ENCODE peak calls at places on chromosomes 6 and 20, in five cellular contexts. R is prostate gland, U is pancreas, E is HCT116, S is GM23338. C is an unnamed sample. For H3K4me1, the result is how much of the 10 kb centered on the place peaks cover.

GRCh38 chr6:107679457-107679856 is 144.7 kb downstream of the SCML4 start:
- DNase-seq in R (no peak), U (no peak), E (no peak), S (peak), C (peak)

GRCh38 chr6:168120390-168121307 is 41.6 kb upstream of the FRMD1 start:
- DNase-seq in R (peak), U (peak), E (no peak), S (no peak), C (no peak)

GRCh38 chr20:36950432-36951197 is 893 bp downstream of the SAMHD1 start:
- DNase-seq in R (peak), U (peak), E (no peak), S (peak), C (no peak)

GRCh38 chr20:44264287-44264686 is 17.2 kb downstream of the GDAP1L1 start:
- DNase-seq in R (no peak), U (no peak), E (no peak), S (peak), C (no peak)

GRCh38 chr20:56574531-56575142 is 41.6 kb downstream of the FAM209B start:
- DNase-seq in R (peak), U (no peak), E (no peak), S (no peak), C (no peak)

GRCh38 chr6:142635130-142635529 is 309.8 kb downstream of the HIVEP2 start:
- DNase-seq in R (no peak), U (no peak), E (no peak), S (no peak), C (no peak)

GRCh38 chr6:36110053-36110452 is 20.3 kb upstream of the MAPK13 start:
- DNase-seq in R (no peak), U (no peak), E (no peak), S (no peak), C (no peak)

GRCh38 chr6:157220485-157220884 is 102.8 kb downstream of the TMEM242 start:
- DNase-seq in R (no peak), U (no peak), E (no peak), S (no peak), C (no peak)

GRCh38 chr20:54004397-54004940 is 65.9 kb downstream of the BCAS1 start:
- DNase-seq in R (no peak), U (no peak), E (no peak), S (no peak), C (no peak)

GRCh38 chr6:159842035-159842434 is 42.0 kb downstream of the PNLDC1 start:
- DNase-seq in R (no peak), U (no peak), E (peak), S (peak), C (no peak)

GRCh38 chr6:163356324-163356723 is 58.2 kb upstream of the QKI start:
- DNase-seq in R (no peak), U (peak), E (no peak), S (peak), C (peak)

GRCh38 chr20:25024171-25024570 is 31.6 kb upstream of the APMAP start:
- DNase-seq in R (no peak), U (peak), E (no peak), S (no peak), C (no peak)

GRCh38 chr6:41688256-41688965 is 47.0 kb downstream of the TFEB start:
- DNase-seq in R (no peak), U (peak), E (no peak), S (no peak), C (peak)

GRCh38 chr6:13164316-13164715 is 164.0 kb downstream of the TBC1D7 start:
- DNase-seq in R (no peak), U (no peak), E (no peak), S (no peak), C (no peak)

GRCh38 chr6:119717942-119718341 is 368.4 kb upstream of the MAN1A1 start:
- DNase-seq in R (no peak), U (no peak), E (no peak), S (no peak), C (no peak)

GRCh38 chr20:51311636-51312479 is 230.7 kb downstream of the NFATC2 start:
- DNase-seq in R (peak), U (no peak), E (no peak), S (peak), C (peak)

GRCh38 chr20:62358171-62358719 is 8.9 kb downstream of the LAMA5 start:
- DNase-seq in R (peak), U (no peak), E (no peak), S (no peak), C (no peak)

GRCh38 chr6:158707120-158707519 is 57.3 kb downstream of the SYTL3 start:
- DNase-seq in R (no peak), U (no peak), E (peak), S (no peak), C (peak)

GRCh38 chr6:11271228-11271627 is 38.8 kb upstream of the NEDD9 start:
- DNase-seq in R (no peak), U (no peak), E (no peak), S (no peak), C (no peak)

GRCh38 chr6:11272491-11273192 is 40.2 kb upstream of the NEDD9 start:
- DNase-seq in R (no peak), U (no peak), E (no peak), S (no peak), C (peak)

GRCh38 chr6:11271637-11272036 is 39.2 kb upstream of the NEDD9 start:
- DNase-seq in R (no peak), U (no peak), E (no peak), S (no peak), C (no peak)

GRCh38 chr6:11275598-11275997 is 43.1 kb upstream of the NEDD9 start:
- DNase-seq in R (no peak), U (no peak), E (no peak), S (no peak), C (no peak)

GRCh38 chr6:11273406-11274065 is 41.1 kb upstream of the NEDD9 start:
- DNase-seq in R (no peak), U (no peak), E (no peak), S (no peak), C (no peak)
- H3K27ac ChIP-seq in R (no peak), U (no peak), E (no peak), S (no peak), C (no peak)

GRCh38 chr6:53512631-53513030 is 32.3 kb downstream of the GCLC start:
- DNase-seq in R (no peak), U (no peak), E (no peak), S (no peak), C (no peak)

GRCh38 chr6:53514677-53515076 is 30.2 kb downstream of the GCLC start:
- DNase-seq in R (no peak), U (no peak), E (no peak), S (no peak), C (no peak)

GRCh38 chr6:53510751-53511150 is 34.1 kb downstream of the GCLC start:
- DNase-seq in R (no peak), U (no peak), E (no peak), S (no peak), C (no peak)

GRCh38 chr6:53513519-53513966 is 31.4 kb downstream of the GCLC start:
- DNase-seq in R (peak), U (no peak), E (no peak), S (no peak), C (no peak)

DNA sequence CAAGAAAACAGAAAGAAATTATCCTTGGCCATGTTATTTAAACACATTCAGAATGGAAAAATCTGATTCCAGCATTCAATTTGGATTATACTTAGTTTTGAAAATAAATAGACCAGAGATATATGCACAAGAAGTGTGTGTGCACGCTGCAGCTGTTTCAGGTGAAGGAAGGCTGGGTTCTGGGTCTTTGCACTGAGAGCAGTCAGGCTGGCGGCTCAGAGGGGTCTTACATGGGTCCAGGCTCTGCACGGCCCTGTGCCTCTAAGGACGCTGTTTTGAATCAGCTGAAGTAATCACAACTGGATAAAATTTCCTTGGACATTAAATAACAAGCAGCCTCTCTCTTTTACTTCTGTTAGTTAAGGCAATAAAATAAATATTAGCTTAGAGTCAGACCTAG is 31.8 kb downstream of the GCLC start:
- DNase-seq in R (peak), U (no peak), E (no peak), S (no peak), C (no peak)
- H3K4me1 ChIP-seq in R (under half), U (under half), E (under half), S (under half), C (under half)

DNA sequence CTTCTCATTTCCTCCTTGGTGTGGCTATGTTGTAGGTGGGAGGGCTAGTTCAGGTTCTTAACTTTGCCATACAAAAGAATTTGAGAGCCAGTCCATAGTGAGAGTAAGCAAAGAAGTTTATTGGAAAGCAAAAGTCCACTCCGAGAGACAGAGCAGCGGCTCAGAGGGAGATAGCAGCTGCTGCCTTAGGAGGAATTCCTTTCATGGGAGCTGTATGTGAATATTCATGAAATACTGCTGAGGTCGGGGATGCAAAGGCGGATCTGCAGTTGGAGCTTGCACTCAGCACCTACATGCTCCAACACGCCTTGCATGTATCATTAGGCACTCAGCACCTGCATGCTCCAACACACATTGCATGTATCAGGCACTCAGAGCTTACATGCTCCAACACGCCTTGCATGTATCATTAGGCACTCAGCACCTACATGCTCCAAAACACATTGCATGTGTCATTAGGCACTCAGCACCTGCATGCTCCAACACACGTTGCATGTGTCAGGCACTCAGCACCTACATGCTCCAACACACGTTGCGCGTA is 54.9 kb downstream of the CDH4 start:
- DNase-seq in R (no peak), U (no peak), E (no peak), S (peak), C (no peak)
- H3K27ac ChIP-seq in R (no peak), U (no peak), E (no peak), S (peak), C (no peak)

GRCh38 chr6:134495203-134495892 is 177.4 kb upstream of the SGK1 start:
- DNase-seq in R (no peak), U (no peak), E (no peak), S (no peak), C (peak)
- H3K4me1 ChIP-seq in R (under half), U (under half), E (under half), S (under half), C (under half)

GRCh38 chr6:44458551-44458950 is 71.0 kb downstream of the CDC5L start:
- DNase-seq in R (no peak), U (no peak), E (no peak), S (no peak), C (no peak)

GRCh38 chr6:44454198-44454597 is 66.7 kb downstream of the CDC5L start:
- DNase-seq in R (no peak), U (no peak), E (no peak), S (no peak), C (no peak)

GRCh38 chr6:44457606-44458005 is 70.1 kb downstream of the CDC5L start:
- DNase-seq in R (no peak), U (no peak), E (no peak), S (no peak), C (no peak)

GRCh38 chr6:44456966-44457292 is 69.4 kb downstream of the CDC5L start:
- DNase-seq in R (no peak), U (no peak), E (no peak), S (no peak), C (no peak)

DNA sequence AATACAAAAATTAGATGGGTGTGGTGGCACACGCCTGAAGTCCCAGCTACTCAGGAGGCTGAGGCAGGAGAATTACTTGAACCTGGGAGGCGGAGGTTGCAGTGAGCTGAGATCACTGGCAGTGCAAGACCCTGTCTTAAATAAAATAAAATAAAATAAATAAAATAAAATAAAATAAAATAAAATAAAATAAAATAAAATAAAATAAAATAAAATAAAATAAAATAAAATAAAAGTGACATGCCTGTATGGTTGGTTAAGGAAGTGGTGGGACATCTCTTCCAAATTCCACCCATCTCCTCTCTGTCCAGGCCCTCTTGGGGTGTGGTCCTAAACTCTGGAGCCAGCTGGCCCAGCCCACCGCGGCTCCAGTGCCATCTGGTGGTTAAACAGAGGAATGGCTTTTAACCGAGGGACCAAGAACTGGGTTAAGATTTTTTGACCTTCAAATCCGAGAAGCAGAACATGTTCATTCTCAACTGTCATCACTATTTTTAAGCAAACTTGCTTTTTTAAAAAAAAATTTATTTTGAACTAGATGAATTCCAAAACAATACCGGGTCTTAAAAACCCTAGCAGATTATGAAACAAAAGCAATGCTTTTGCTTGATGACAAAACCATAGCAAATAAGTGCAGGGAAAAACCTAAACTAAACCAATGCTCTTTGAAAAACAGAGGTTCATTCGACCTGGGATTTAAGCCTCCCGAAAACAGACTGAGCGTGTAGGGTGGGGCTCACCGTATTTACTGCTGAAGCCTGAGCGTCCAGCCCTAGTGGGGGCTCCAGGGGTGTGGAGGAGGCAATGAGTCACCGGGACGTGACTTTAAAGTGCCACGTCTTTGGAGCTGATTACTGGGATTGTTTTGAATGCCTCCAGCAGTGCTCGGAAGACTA is 68.8 kb downstream of the CDC5L start:
- DNase-seq in R (no peak), U (no peak), E (peak), S (peak), C (peak)
- H3K27ac ChIP-seq in R (no peak), U (no peak), E (no peak), S (no peak), C (no peak)

GRCh38 chr6:91043751-91044150 is 456.9 kb upstream of the MAP3K7 start:
- DNase-seq in R (no peak), U (no peak), E (no peak), S (no peak), C (no peak)
- H3K4me1 ChIP-seq in R (under half), U (under half), E (under half), S (under half), C (under half)

GRCh38 chr20:16569218-16570153 is 3.8 kb downstream of the KIF16B start:
- DNase-seq in R (no peak), U (no peak), E (no peak), S (no peak), C (no peak)
- H3K27ac ChIP-seq in R (no peak), U (no peak), E (no peak), S (no peak), C (no peak)

GRCh38 chr6:68040312-68040778 is 594.7 kb upstream of the ADGRB3 start:
- DNase-seq in R (no peak), U (no peak), E (no peak), S (peak), C (no peak)
- H3K4me1 ChIP-seq in R (under half), U (under half), E (under half), S (under half), C (under half)

GRCh38 chr20:59253325-59253724 is 47.1 kb upstream of the EDN3 start:
- DNase-seq in R (no peak), U (no peak), E (no peak), S (no peak), C (no peak)

GRCh38 chr20:59255256-59255655 is 45.2 kb upstream of the EDN3 start:
- DNase-seq in R (no peak), U (no peak), E (no peak), S (no peak), C (no peak)

GRCh38 chr20:59258103-59258705 is 42.2 kb upstream of the EDN3 start:
- DNase-seq in R (no peak), U (no peak), E (no peak), S (no peak), C (no peak)

GRCh38 chr20:59250293-59250692 is 50.1 kb upstream of the EDN3 start:
- DNase-seq in R (no peak), U (no peak), E (no peak), S (no peak), C (no peak)

GRCh38 chr20:59253779-59254319 is 46.6 kb upstream of the EDN3 start:
- DNase-seq in R (no peak), U (no peak), E (no peak), S (no peak), C (no peak)
- H3K27ac ChIP-seq in R (no peak), U (no peak), E (no peak), S (no peak), C (no peak)

C was measured in thyroid gland.